ENCODE peak calls at places on chromosomes 1 and 21, in ten cellular contexts. One of them, this sample, is unnamed.

GRCh38 chr21:17051054-17051453 is 461.8 kb upstream of the CXADR start:
- DNase-seq in naive B cell: no peak
- DNase-seq in activated naive CD4-positive, alpha-beta T cell: no peak
- DNase-seq in NT2/D1: no peak
- DNase-seq in upper lobe of left lung: no peak
- DNase-seq in NCI-H2081: no peak
- DNase-seq in stimulated activated CD4-positive, alpha-beta T cell treated with anti-CD3 and anti-CD28 coated beads, Interleukin-1b, Interleukin-23, amount 100 ng/mL, for 48 hours: no peak
- DNase-seq in stimulated activated naive CD8-positive, alpha-beta T cell treated with anti-CD3 and anti-CD28 coated beads, Interleukin-15, Interleukin-2, amounts not matched to agents 100 U/mL and 50 U/mL, for 24 hours: no peak
- DNase-seq in fibroblast of lung: no peak
- DNase-seq in T-helper 17 cell: no peak
- DNase-seq in this sample: peak

GRCh38 chr1:2819429-2819828 is 17.9 kb upstream of the TTC34 start:
- DNase-seq in naive B cell: no peak
- DNase-seq in activated naive CD4-positive, alpha-beta T cell: no peak
- DNase-seq in NT2/D1: no peak
- DNase-seq in upper lobe of left lung: no peak
- DNase-seq in NCI-H2081: no peak
- DNase-seq in stimulated activated CD4-positive, alpha-beta T cell treated with anti-CD3 and anti-CD28 coated beads, Interleukin-1b, Interleukin-23, amount 100 ng/mL, for 48 hours: no peak
- DNase-seq in stimulated activated naive CD8-positive, alpha-beta T cell treated with anti-CD3 and anti-CD28 coated beads, Interleukin-15, Interleukin-2, amounts not matched to agents 100 U/mL and 50 U/mL, for 24 hours: no peak
- DNase-seq in fibroblast of lung: no peak
- DNase-seq in T-helper 17 cell: no peak
- DNase-seq in this sample: no peak

GRCh38 chr1:43358121-43358745 is 548 bp upstream of the CDC20 start:
- DNase-seq in naive B cell: peak
- DNase-seq in activated naive CD4-positive, alpha-beta T cell: no peak
- DNase-seq in NT2/D1: peak
- DNase-seq in upper lobe of left lung: peak
- DNase-seq in NCI-H2081: no peak
- DNase-seq in stimulated activated CD4-positive, alpha-beta T cell treated with anti-CD3 and anti-CD28 coated beads, Interleukin-1b, Interleukin-23, amount 100 ng/mL, for 48 hours: no peak
- DNase-seq in stimulated activated naive CD8-positive, alpha-beta T cell treated with anti-CD3 and anti-CD28 coated beads, Interleukin-15, Interleukin-2, amounts not matched to agents 100 U/mL and 50 U/mL, for 24 hours: no peak
- DNase-seq in fibroblast of lung: peak
- DNase-seq in T-helper 17 cell: no peak
- DNase-seq in this sample: no peak

GRCh38 chr1:152855661-152856060 is 4.1 kb upstream of the LCE7A start:
- DNase-seq in naive B cell: no peak
- DNase-seq in activated naive CD4-positive, alpha-beta T cell: no peak
- DNase-seq in NT2/D1: no peak
- DNase-seq in upper lobe of left lung: no peak
- DNase-seq in NCI-H2081: no peak
- DNase-seq in stimulated activated CD4-positive, alpha-beta T cell treated with anti-CD3 and anti-CD28 coated beads, Interleukin-1b, Interleukin-23, amount 100 ng/mL, for 48 hours: no peak
- DNase-seq in stimulated activated naive CD8-positive, alpha-beta T cell treated with anti-CD3 and anti-CD28 coated beads, Interleukin-15, Interleukin-2, amounts not matched to agents 100 U/mL and 50 U/mL, for 24 hours: no peak
- DNase-seq in fibroblast of lung: no peak
- DNase-seq in T-helper 17 cell: no peak
- DNase-seq in this sample: no peak

GRCh38 chr1:181314959-181315358 is 168.4 kb upstream of the CACNA1E start:
- DNase-seq in naive B cell: no peak
- DNase-seq in activated naive CD4-positive, alpha-beta T cell: no peak
- DNase-seq in NT2/D1: no peak
- DNase-seq in upper lobe of left lung: no peak
- DNase-seq in NCI-H2081: no peak
- DNase-seq in stimulated activated CD4-positive, alpha-beta T cell treated with anti-CD3 and anti-CD28 coated beads, Interleukin-1b, Interleukin-23, amount 100 ng/mL, for 48 hours: no peak
- DNase-seq in stimulated activated naive CD8-positive, alpha-beta T cell treated with anti-CD3 and anti-CD28 coated beads, Interleukin-15, Interleukin-2, amounts not matched to agents 100 U/mL and 50 U/mL, for 24 hours: no peak
- DNase-seq in fibroblast of lung: no peak
- DNase-seq in T-helper 17 cell: no peak
- DNase-seq in this sample: no peak

GRCh38 chr1:3050603-3051002 is 18.4 kb upstream of the PRDM16 start:
- DNase-seq in naive B cell: no peak
- DNase-seq in activated naive CD4-positive, alpha-beta T cell: no peak
- DNase-seq in NT2/D1: no peak
- DNase-seq in upper lobe of left lung: peak
- DNase-seq in NCI-H2081: no peak
- DNase-seq in stimulated activated CD4-positive, alpha-beta T cell treated with anti-CD3 and anti-CD28 coated beads, Interleukin-1b, Interleukin-23, amount 100 ng/mL, for 48 hours: no peak
- DNase-seq in stimulated activated naive CD8-positive, alpha-beta T cell treated with anti-CD3 and anti-CD28 coated beads, Interleukin-15, Interleukin-2, amounts not matched to agents 100 U/mL and 50 U/mL, for 24 hours: no peak
- DNase-seq in fibroblast of lung: no peak
- DNase-seq in T-helper 17 cell: no peak
- DNase-seq in this sample: no peak

GRCh38 chr21:36282568-36283230 is 37.3 kb upstream of the MORC3 start:
- DNase-seq in naive B cell: no peak
- DNase-seq in activated naive CD4-positive, alpha-beta T cell: no peak
- DNase-seq in NT2/D1: no peak
- DNase-seq in upper lobe of left lung: no peak
- DNase-seq in NCI-H2081: no peak
- DNase-seq in stimulated activated CD4-positive, alpha-beta T cell treated with anti-CD3 and anti-CD28 coated beads, Interleukin-1b, Interleukin-23, amount 100 ng/mL, for 48 hours: no peak
- DNase-seq in stimulated activated naive CD8-positive, alpha-beta T cell treated with anti-CD3 and anti-CD28 coated beads, Interleukin-15, Interleukin-2, amounts not matched to agents 100 U/mL and 50 U/mL, for 24 hours: no peak
- DNase-seq in fibroblast of lung: peak
- DNase-seq in T-helper 17 cell: no peak
- DNase-seq in this sample: no peak

GRCh38 chr1:69109276-69109675 is 458.4 kb upstream of the LRRC7 start:
- DNase-seq in naive B cell: no peak
- DNase-seq in activated naive CD4-positive, alpha-beta T cell: no peak
- DNase-seq in NT2/D1: no peak
- DNase-seq in upper lobe of left lung: no peak
- DNase-seq in NCI-H2081: no peak
- DNase-seq in stimulated activated CD4-positive, alpha-beta T cell treated with anti-CD3 and anti-CD28 coated beads, Interleukin-1b, Interleukin-23, amount 100 ng/mL, for 48 hours: no peak
- DNase-seq in stimulated activated naive CD8-positive, alpha-beta T cell treated with anti-CD3 and anti-CD28 coated beads, Interleukin-15, Interleukin-2, amounts not matched to agents 100 U/mL and 50 U/mL, for 24 hours: no peak
- DNase-seq in fibroblast of lung: no peak
- DNase-seq in T-helper 17 cell: no peak
- DNase-seq in this sample: no peak

GRCh38 chr1:110800079-110800478 is 72.9 kb upstream of the CD53 start:
- DNase-seq in naive B cell: no peak
- DNase-seq in activated naive CD4-positive, alpha-beta T cell: no peak
- DNase-seq in NT2/D1: no peak
- DNase-seq in upper lobe of left lung: no peak
- DNase-seq in NCI-H2081: no peak
- DNase-seq in stimulated activated CD4-positive, alpha-beta T cell treated with anti-CD3 and anti-CD28 coated beads, Interleukin-1b, Interleukin-23, amount 100 ng/mL, for 48 hours: no peak
- DNase-seq in stimulated activated naive CD8-positive, alpha-beta T cell treated with anti-CD3 and anti-CD28 coated beads, Interleukin-15, Interleukin-2, amounts not matched to agents 100 U/mL and 50 U/mL, for 24 hours: no peak
- DNase-seq in fibroblast of lung: no peak
- DNase-seq in T-helper 17 cell: no peak
- DNase-seq in this sample: no peak

GRCh38 chr1:191752342-191752741 is 405.9 kb upstream of the RGS18 start:
- DNase-seq in naive B cell: no peak
- DNase-seq in activated naive CD4-positive, alpha-beta T cell: no peak
- DNase-seq in NT2/D1: no peak
- DNase-seq in upper lobe of left lung: no peak
- DNase-seq in NCI-H2081: no peak
- DNase-seq in stimulated activated CD4-positive, alpha-beta T cell treated with anti-CD3 and anti-CD28 coated beads, Interleukin-1b, Interleukin-23, amount 100 ng/mL, for 48 hours: no peak
- DNase-seq in stimulated activated naive CD8-positive, alpha-beta T cell treated with anti-CD3 and anti-CD28 coated beads, Interleukin-15, Interleukin-2, amounts not matched to agents 100 U/mL and 50 U/mL, for 24 hours: no peak
- DNase-seq in fibroblast of lung: no peak
- DNase-seq in T-helper 17 cell: no peak
- DNase-seq in this sample: no peak

GRCh38 chr1:206892351-206892984 is 4.8 kb upstream of the IL24 start:
- DNase-seq in naive B cell: no peak
- DNase-seq in activated naive CD4-positive, alpha-beta T cell: no peak
- DNase-seq in NT2/D1: no peak
- DNase-seq in upper lobe of left lung: no peak
- DNase-seq in NCI-H2081: no peak
- DNase-seq in stimulated activated CD4-positive, alpha-beta T cell treated with anti-CD3 and anti-CD28 coated beads, Interleukin-1b, Interleukin-23, amount 100 ng/mL, for 48 hours: no peak
- DNase-seq in stimulated activated naive CD8-positive, alpha-beta T cell treated with anti-CD3 and anti-CD28 coated beads, Interleukin-15, Interleukin-2, amounts not matched to agents 100 U/mL and 50 U/mL, for 24 hours: no peak
- DNase-seq in fibroblast of lung: peak
- DNase-seq in T-helper 17 cell: no peak
- DNase-seq in this sample: no peak

GRCh38 chr21:41816583-41817165 is 49.8 kb upstream of the RIPK4 start:
- DNase-seq in naive B cell: peak
- DNase-seq in activated naive CD4-positive, alpha-beta T cell: no peak
- DNase-seq in NT2/D1: peak
- DNase-seq in upper lobe of left lung: peak
- DNase-seq in NCI-H2081: peak
- DNase-seq in stimulated activated CD4-positive, alpha-beta T cell treated with anti-CD3 and anti-CD28 coated beads, Interleukin-1b, Interleukin-23, amount 100 ng/mL, for 48 hours: peak
- DNase-seq in stimulated activated naive CD8-positive, alpha-beta T cell treated with anti-CD3 and anti-CD28 coated beads, Interleukin-15, Interleukin-2, amounts not matched to agents 100 U/mL and 50 U/mL, for 24 hours: peak
- DNase-seq in fibroblast of lung: peak
- DNase-seq in T-helper 17 cell: peak
- DNase-seq in this sample: peak

GRCh38 chr1:29732438-29732837 is 496.1 kb downstream of the PTPRU start:
- DNase-seq in naive B cell: no peak
- DNase-seq in activated naive CD4-positive, alpha-beta T cell: no peak
- DNase-seq in NT2/D1: no peak
- DNase-seq in upper lobe of left lung: no peak
- DNase-seq in NCI-H2081: no peak
- DNase-seq in stimulated activated CD4-positive, alpha-beta T cell treated with anti-CD3 and anti-CD28 coated beads, Interleukin-1b, Interleukin-23, amount 100 ng/mL, for 48 hours: no peak
- DNase-seq in stimulated activated naive CD8-positive, alpha-beta T cell treated with anti-CD3 and anti-CD28 coated beads, Interleukin-15, Interleukin-2, amounts not matched to agents 100 U/mL and 50 U/mL, for 24 hours: no peak
- DNase-seq in fibroblast of lung: no peak
- DNase-seq in T-helper 17 cell: no peak
- DNase-seq in this sample: no peak

GRCh38 chr1:241275981-241276380 is 81.0 kb downstream of the RGS7 start:
- DNase-seq in naive B cell: no peak
- DNase-seq in activated naive CD4-positive, alpha-beta T cell: no peak
- DNase-seq in NT2/D1: peak
- DNase-seq in upper lobe of left lung: no peak
- DNase-seq in NCI-H2081: no peak
- DNase-seq in stimulated activated CD4-positive, alpha-beta T cell treated with anti-CD3 and anti-CD28 coated beads, Interleukin-1b, Interleukin-23, amount 100 ng/mL, for 48 hours: no peak
- DNase-seq in stimulated activated naive CD8-positive, alpha-beta T cell treated with anti-CD3 and anti-CD28 coated beads, Interleukin-15, Interleukin-2, amounts not matched to agents 100 U/mL and 50 U/mL, for 24 hours: no peak
- DNase-seq in fibroblast of lung: no peak
- DNase-seq in T-helper 17 cell: no peak
- DNase-seq in this sample: no peak

GRCh38 chr1:17167783-17168479 is 37.0 kb upstream of the PADI1 start:
- DNase-seq in naive B cell: no peak
- DNase-seq in activated naive CD4-positive, alpha-beta T cell: no peak
- DNase-seq in NT2/D1: no peak
- DNase-seq in upper lobe of left lung: no peak
- DNase-seq in NCI-H2081: peak
- DNase-seq in stimulated activated CD4-positive, alpha-beta T cell treated with anti-CD3 and anti-CD28 coated beads, Interleukin-1b, Interleukin-23, amount 100 ng/mL, for 48 hours: no peak
- DNase-seq in stimulated activated naive CD8-positive, alpha-beta T cell treated with anti-CD3 and anti-CD28 coated beads, Interleukin-15, Interleukin-2, amounts not matched to agents 100 U/mL and 50 U/mL, for 24 hours: no peak
- DNase-seq in fibroblast of lung: peak
- DNase-seq in T-helper 17 cell: no peak
- DNase-seq in this sample: no peak

GRCh38 chr1:156490401-156491032 is 10.1 kb downstream of the MEF2D start:
- DNase-seq in naive B cell: no peak
- DNase-seq in activated naive CD4-positive, alpha-beta T cell: no peak
- DNase-seq in NT2/D1: no peak
- DNase-seq in upper lobe of left lung: no peak
- DNase-seq in NCI-H2081: no peak
- DNase-seq in stimulated activated CD4-positive, alpha-beta T cell treated with anti-CD3 and anti-CD28 coated beads, Interleukin-1b, Interleukin-23, amount 100 ng/mL, for 48 hours: no peak
- DNase-seq in stimulated activated naive CD8-positive, alpha-beta T cell treated with anti-CD3 and anti-CD28 coated beads, Interleukin-15, Interleukin-2, amounts not matched to agents 100 U/mL and 50 U/mL, for 24 hours: no peak
- DNase-seq in fibroblast of lung: no peak
- DNase-seq in T-helper 17 cell: no peak
- DNase-seq in this sample: peak

GRCh38 chr21:15850645-15851044 is 120.9 kb downstream of the USP25 start:
- DNase-seq in naive B cell: no peak
- DNase-seq in activated naive CD4-positive, alpha-beta T cell: no peak
- DNase-seq in NT2/D1: no peak
- DNase-seq in upper lobe of left lung: no peak
- DNase-seq in NCI-H2081: no peak
- DNase-seq in stimulated activated CD4-positive, alpha-beta T cell treated with anti-CD3 and anti-CD28 coated beads, Interleukin-1b, Interleukin-23, amount 100 ng/mL, for 48 hours: no peak
- DNase-seq in stimulated activated naive CD8-positive, alpha-beta T cell treated with anti-CD3 and anti-CD28 coated beads, Interleukin-15, Interleukin-2, amounts not matched to agents 100 U/mL and 50 U/mL, for 24 hours: no peak
- DNase-seq in fibroblast of lung: peak
- DNase-seq in T-helper 17 cell: no peak
- DNase-seq in this sample: no peak

GRCh38 chr1:80533178-80533577 is 1267.6 kb upstream of the ADGRL2 start:
- DNase-seq in naive B cell: no peak
- DNase-seq in activated naive CD4-positive, alpha-beta T cell: no peak
- DNase-seq in NT2/D1: no peak
- DNase-seq in upper lobe of left lung: no peak
- DNase-seq in NCI-H2081: no peak
- DNase-seq in stimulated activated CD4-positive, alpha-beta T cell treated with anti-CD3 and anti-CD28 coated beads, Interleukin-1b, Interleukin-23, amount 100 ng/mL, for 48 hours: no peak
- DNase-seq in stimulated activated naive CD8-positive, alpha-beta T cell treated with anti-CD3 and anti-CD28 coated beads, Interleukin-15, Interleukin-2, amounts not matched to agents 100 U/mL and 50 U/mL, for 24 hours: no peak
- DNase-seq in fibroblast of lung: no peak
- DNase-seq in T-helper 17 cell: no peak
- DNase-seq in this sample: no peak

GRCh38 chr1:104671684-104672353 is 922.1 kb downstream of the AMY1C start:
- DNase-seq in naive B cell: no peak
- DNase-seq in activated naive CD4-positive, alpha-beta T cell: no peak
- DNase-seq in NT2/D1: no peak
- DNase-seq in upper lobe of left lung: no peak
- DNase-seq in NCI-H2081: no peak
- DNase-seq in stimulated activated CD4-positive, alpha-beta T cell treated with anti-CD3 and anti-CD28 coated beads, Interleukin-1b, Interleukin-23, amount 100 ng/mL, for 48 hours: no peak
- DNase-seq in stimulated activated naive CD8-positive, alpha-beta T cell treated with anti-CD3 and anti-CD28 coated beads, Interleukin-15, Interleukin-2, amounts not matched to agents 100 U/mL and 50 U/mL, for 24 hours: no peak
- DNase-seq in fibroblast of lung: no peak
- DNase-seq in T-helper 17 cell: no peak
- DNase-seq in this sample: no peak

GRCh38 chr1:186658999-186659398 is 21.2 kb downstream of the PTGS2 start:
- DNase-seq in naive B cell: no peak
- DNase-seq in activated naive CD4-positive, alpha-beta T cell: no peak
- DNase-seq in NT2/D1: no peak
- DNase-seq in upper lobe of left lung: no peak
- DNase-seq in NCI-H2081: no peak
- DNase-seq in stimulated activated CD4-positive, alpha-beta T cell treated with anti-CD3 and anti-CD28 coated beads, Interleukin-1b, Interleukin-23, amount 100 ng/mL, for 48 hours: no peak
- DNase-seq in stimulated activated naive CD8-positive, alpha-beta T cell treated with anti-CD3 and anti-CD28 coated beads, Interleukin-15, Interleukin-2, amounts not matched to agents 100 U/mL and 50 U/mL, for 24 hours: no peak
- DNase-seq in fibroblast of lung: no peak
- DNase-seq in T-helper 17 cell: no peak
- DNase-seq in this sample: no peak

GRCh38 chr1:107964397-107965111 is 426 bp downstream of the VAV3 start:
- DNase-seq in naive B cell: no peak
- DNase-seq in activated naive CD4-positive, alpha-beta T cell: no peak
- DNase-seq in NT2/D1: peak
- DNase-seq in upper lobe of left lung: peak
- DNase-seq in NCI-H2081: no peak
- DNase-seq in stimulated activated CD4-positive, alpha-beta T cell treated with anti-CD3 and anti-CD28 coated beads, Interleukin-1b, Interleukin-23, amount 100 ng/mL, for 48 hours: peak
- DNase-seq in stimulated activated naive CD8-positive, alpha-beta T cell treated with anti-CD3 and anti-CD28 coated beads, Interleukin-15, Interleukin-2, amounts not matched to agents 100 U/mL and 50 U/mL, for 24 hours: peak
- DNase-seq in fibroblast of lung: peak
- DNase-seq in T-helper 17 cell: no peak
- DNase-seq in this sample: no peak

GRCh38 chr1:229027622-229028182 is 243.2 kb upstream of the RAB4A start:
- DNase-seq in naive B cell: no peak
- DNase-seq in activated naive CD4-positive, alpha-beta T cell: no peak
- DNase-seq in NT2/D1: peak
- DNase-seq in upper lobe of left lung: peak
- DNase-seq in NCI-H2081: no peak
- DNase-seq in stimulated activated CD4-positive, alpha-beta T cell treated with anti-CD3 and anti-CD28 coated beads, Interleukin-1b, Interleukin-23, amount 100 ng/mL, for 48 hours: peak
- DNase-seq in stimulated activated naive CD8-positive, alpha-beta T cell treated with anti-CD3 and anti-CD28 coated beads, Interleukin-15, Interleukin-2, amounts not matched to agents 100 U/mL and 50 U/mL, for 24 hours: peak
- DNase-seq in fibroblast of lung: peak
- DNase-seq in T-helper 17 cell: no peak
- DNase-seq in this sample: peak

GRCh38 chr1:67561704-67562113 is 123.3 kb upstream of the GADD45A start:
- DNase-seq in naive B cell: peak
- DNase-seq in activated naive CD4-positive, alpha-beta T cell: peak
- DNase-seq in NT2/D1: peak
- DNase-seq in upper lobe of left lung: peak
- DNase-seq in NCI-H2081: peak
- DNase-seq in stimulated activated CD4-positive, alpha-beta T cell treated with anti-CD3 and anti-CD28 coated beads, Interleukin-1b, Interleukin-23, amount 100 ng/mL, for 48 hours: peak
- DNase-seq in stimulated activated naive CD8-positive, alpha-beta T cell treated with anti-CD3 and anti-CD28 coated beads, Interleukin-15, Interleukin-2, amounts not matched to agents 100 U/mL and 50 U/mL, for 24 hours: peak
- DNase-seq in fibroblast of lung: peak
- DNase-seq in T-helper 17 cell: peak
- DNase-seq in this sample: peak

GRCh38 chr1:94322696-94323095 is 85.3 kb upstream of the ARHGAP29 start:
- DNase-seq in naive B cell: no peak
- DNase-seq in activated naive CD4-positive, alpha-beta T cell: no peak
- DNase-seq in NT2/D1: no peak
- DNase-seq in upper lobe of left lung: no peak
- DNase-seq in NCI-H2081: no peak
- DNase-seq in stimulated activated CD4-positive, alpha-beta T cell treated with anti-CD3 and anti-CD28 coated beads, Interleukin-1b, Interleukin-23, amount 100 ng/mL, for 48 hours: no peak
- DNase-seq in stimulated activated naive CD8-positive, alpha-beta T cell treated with anti-CD3 and anti-CD28 coated beads, Interleukin-15, Interleukin-2, amounts not matched to agents 100 U/mL and 50 U/mL, for 24 hours: no peak
- DNase-seq in fibroblast of lung: no peak
- DNase-seq in T-helper 17 cell: no peak
- DNase-seq in this sample: no peak

GRCh38 chr1:8137406-8138244 is 111.5 kb upstream of the ERRFI1 start:
- DNase-seq in naive B cell: no peak
- DNase-seq in activated naive CD4-positive, alpha-beta T cell: no peak
- DNase-seq in NT2/D1: no peak
- DNase-seq in upper lobe of left lung: peak
- DNase-seq in NCI-H2081: no peak
- DNase-seq in stimulated activated CD4-positive, alpha-beta T cell treated with anti-CD3 and anti-CD28 coated beads, Interleukin-1b, Interleukin-23, amount 100 ng/mL, for 48 hours: no peak
- DNase-seq in stimulated activated naive CD8-positive, alpha-beta T cell treated with anti-CD3 and anti-CD28 coated beads, Interleukin-15, Interleukin-2, amounts not matched to agents 100 U/mL and 50 U/mL, for 24 hours: no peak
- DNase-seq in fibroblast of lung: peak
- DNase-seq in T-helper 17 cell: no peak
- DNase-seq in this sample: peak

GRCh38 chr1:55882931-55883330 is 667.8 kb upstream of the USP24 start:
- DNase-seq in naive B cell: no peak
- DNase-seq in activated naive CD4-positive, alpha-beta T cell: no peak
- DNase-seq in NT2/D1: no peak
- DNase-seq in upper lobe of left lung: no peak
- DNase-seq in NCI-H2081: no peak
- DNase-seq in stimulated activated CD4-positive, alpha-beta T cell treated with anti-CD3 and anti-CD28 coated beads, Interleukin-1b, Interleukin-23, amount 100 ng/mL, for 48 hours: no peak
- DNase-seq in stimulated activated naive CD8-positive, alpha-beta T cell treated with anti-CD3 and anti-CD28 coated beads, Interleukin-15, Interleukin-2, amounts not matched to agents 100 U/mL and 50 U/mL, for 24 hours: no peak
- DNase-seq in fibroblast of lung: peak
- DNase-seq in T-helper 17 cell: no peak
- DNase-seq in this sample: no peak

This sample was measured in uterus.